ENCODE peak calls at places on chromosomes 3 and 15, in six cellular contexts. I is mucosa of descending colon; E is HCT116; T is right lobe of liver; R is CD8-positive, alpha-beta T cell; M is aorta. U is an unnamed sample. For H3K9me3, the result is how much of the 10 kb centered on the place peaks cover.

GRCh38 chr3:43017038-43017437 is 37.9 kb downstream of the GASK1A start:
- DNase-seq in I (no peak), E (no peak), T (no peak), R (peak), M (no peak), U (no peak)

GRCh38 chr15:95932676-95933075 is 397.8 kb upstream of the NR2F2 start:
- DNase-seq in I (no peak), E (peak), T (no peak), R (no peak), M (no peak), U (no peak)

GRCh38 chr3:126103121-126104027 is 19.4 kb upstream of the SLC41A3 start:
- DNase-seq in I (no peak), E (no peak), T (no peak), R (peak), M (no peak), U (peak)

GRCh38 chr3:160376681-160377080 is 22.3 kb downstream of the IFT80 start:
- DNase-seq in I (no peak), E (no peak), T (no peak), R (no peak), M (no peak), U (no peak)

GRCh38 chr15:89673162-89673506 is 6.0 kb downstream of the PLIN1 start:
- DNase-seq in I (no peak), E (peak), T (no peak), R (no peak), M (no peak), U (no peak)

GRCh38 chr15:37907136-37907535 is 27.3 kb upstream of the TMCO5A start:
- DNase-seq in I (no peak), E (peak), T (no peak), R (no peak), M (no peak), U (no peak)

GRCh38 chr3:104960579-104960978 is 406.1 kb upstream of the ALCAM start:
- DNase-seq in I (no peak), E (no peak), T (no peak), R (no peak), M (no peak), U (no peak)

GRCh38 chr3:53238051-53238850 is 17.6 kb downstream of the TKT start:
- DNase-seq in I (no peak), E (peak), T (peak), R (no peak), M (peak), U (no peak)

GRCh38 chr15:91593081-91593480 is 260.4 kb upstream of the SLCO3A1 start:
- DNase-seq in I (no peak), E (no peak), T (no peak), R (no peak), M (no peak), U (no peak)

GRCh38 chr3:66406186-66406585 is 94.6 kb downstream of the LRIG1 start:
- DNase-seq in I (no peak), E (no peak), T (peak), R (no peak), M (no peak), U (no peak)

GRCh38 chr3:187798531-187799520 is 53.6 kb upstream of the BCL6 start:
- DNase-seq in I (no peak), E (no peak), T (no peak), R (no peak), M (peak), U (no peak)

GRCh38 chr3:129878355-129878754 is 15.2 kb downstream of the TMCC1 start:
- DNase-seq in I (no peak), E (no peak), T (no peak), R (no peak), M (no peak), U (no peak)

GRCh38 chr15:65920825-65921309 is 51.6 kb downstream of the RAB11A start:
- DNase-seq in I (no peak), E (no peak), T (no peak), R (no peak), M (no peak), U (no peak)

GRCh38 chr3:142652826-142653292 is 56.7 kb downstream of the PLS1 start:
- DNase-seq in I (no peak), E (no peak), T (no peak), R (no peak), M (no peak), U (no peak)

GRCh38 chr15:30859091-30859874 is 44.4 kb upstream of the FAN1 start:
- DNase-seq in I (no peak), E (peak), T (no peak), R (no peak), M (no peak), U (no peak)

GRCh38 chr3:50154476-50154839 is 666 bp upstream of the SEMA3F start:
- DNase-seq in I (no peak), E (no peak), T (no peak), R (no peak), M (no peak), U (no peak)

GRCh38 chr3:31081031-31081662 is 186.7 kb upstream of the GADL1 start:
- DNase-seq in I (no peak), E (no peak), T (no peak), R (no peak), M (no peak), U (no peak)

GRCh38 chr15:92120082-92120481 is 266.6 kb downstream of the SLCO3A1 start:
- DNase-seq in I (no peak), E (no peak), T (no peak), R (no peak), M (no peak), U (no peak)

GRCh38 chr15:100592898-100593297 is 9.1 kb downstream of the LINS1 start:
- DNase-seq in I (no peak), E (no peak), T (no peak), R (no peak), M (no peak), U (no peak)
- H3K9me3 ChIP-seq in I (under half), E (under half), T (under half), R (under half), M (under half), U (under half)

GRCh38 chr3:64902117-64902516 is 214.3 kb upstream of the ADAMTS9 start:
- DNase-seq in I (no peak), E (no peak), T (no peak), R (no peak), M (no peak), U (no peak)
- H3K9me3 ChIP-seq in I (under half), E (under half), T (under half), R (under half), M (under half), U (under half)

GRCh38 chr3:1406250-1406649 is 313.4 kb downstream of the CNTN6 start:
- DNase-seq in I (no peak), E (no peak), T (no peak), R (no peak), M (no peak), U (no peak)
- H3K9me3 ChIP-seq in I (under half), E (under half), T (under half), R (under half), M (under half), U (under half)

GRCh38 chr15:79919090-79919748 is 22.4 kb upstream of the MTHFS start:
- DNase-seq in I (no peak), E (no peak), T (no peak), R (no peak), M (no peak), U (no peak)
- H3K9me3 ChIP-seq in I (half or more), E (under half), T (under half), R (under half), M (under half), U (under half)

DNA sequence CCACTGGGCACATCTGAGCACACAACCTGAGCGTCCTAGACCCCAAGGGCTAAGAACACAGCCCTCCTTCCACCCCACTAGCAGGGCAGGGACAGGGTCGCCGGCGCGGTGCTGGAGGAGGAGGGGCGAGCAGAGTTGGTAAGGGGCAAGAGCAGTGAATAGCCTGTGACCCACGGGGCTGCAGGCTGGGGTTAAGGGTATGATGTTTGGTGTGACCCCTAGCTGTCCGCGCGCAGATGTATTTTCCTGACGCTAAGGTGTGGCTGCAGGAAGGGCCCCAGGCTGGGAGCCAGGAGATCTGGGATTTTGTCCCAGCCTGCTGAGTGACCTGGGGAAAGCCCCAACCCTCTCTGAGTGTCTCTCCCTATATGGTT is 1.3 kb upstream of the C15orf39 start:
- DNase-seq in I (no peak), E (no peak), T (no peak), R (no peak), M (no peak), U (no peak)
- H3K9me3 ChIP-seq in I (under half), E (under half), T (under half), R (under half), M (under half), U (under half)

DNA sequence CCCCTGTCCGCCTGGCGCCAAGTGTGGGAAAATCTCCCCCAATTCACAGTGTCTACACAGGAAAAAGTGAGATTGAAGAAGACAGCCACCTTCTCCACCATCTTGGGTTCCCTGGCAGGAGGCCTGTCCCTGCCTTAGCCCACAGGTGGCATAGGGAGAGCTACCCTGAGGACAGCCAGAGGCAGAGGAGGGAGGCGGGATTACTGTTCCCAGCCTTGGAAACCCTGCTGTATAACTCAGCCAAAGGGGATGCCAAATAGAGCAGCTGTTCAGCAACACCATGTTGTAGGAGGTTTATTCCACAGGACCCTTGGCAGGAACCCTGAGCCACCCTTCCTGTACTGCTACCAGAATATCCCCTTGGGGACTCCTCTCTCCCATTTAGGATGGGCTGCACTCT is 54.8 kb downstream of the PAK2 start:
- DNase-seq in I (no peak), E (no peak), T (no peak), R (no peak), M (no peak), U (no peak)
- H3K9me3 ChIP-seq in I (under half), E (under half), T (under half), R (under half), M (under half), U (under half)

DNA sequence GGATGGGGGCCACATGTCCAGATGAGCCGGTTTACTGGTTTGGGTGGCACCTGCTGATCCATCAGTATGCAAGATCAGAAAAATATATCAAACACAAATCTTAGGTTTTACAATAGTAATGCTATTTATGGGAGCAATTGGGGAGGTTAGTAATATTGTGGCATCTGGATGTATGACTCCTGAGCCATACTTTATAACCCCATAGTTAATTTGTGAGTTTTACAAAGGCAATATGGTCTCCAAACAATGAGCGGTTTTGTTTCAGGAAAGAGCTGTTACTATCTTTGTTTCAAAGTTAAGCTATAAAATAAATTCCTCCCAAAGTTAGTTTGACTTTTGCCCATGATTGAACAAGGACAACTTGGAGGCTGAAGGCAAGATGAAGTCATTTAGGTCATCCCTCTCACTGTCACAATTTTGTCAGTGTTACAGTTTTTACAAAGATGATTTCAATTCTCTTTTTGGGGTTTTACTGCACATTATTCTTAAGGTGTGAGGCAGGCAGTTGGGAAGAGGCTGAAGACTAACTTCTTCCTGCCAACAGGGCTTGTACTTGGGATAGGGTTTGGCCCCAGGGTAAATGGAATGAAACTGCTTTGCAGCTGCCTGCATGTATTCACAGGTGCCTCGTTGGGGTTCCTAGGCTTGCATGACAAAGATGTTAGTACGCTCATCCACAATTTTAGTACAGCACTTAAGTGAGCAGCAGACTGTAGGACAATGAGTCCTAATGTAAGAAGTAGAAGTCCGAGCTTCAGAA is 296.6 kb upstream of the NDN start:
- DNase-seq in I (no peak), E (no peak), T (no peak), R (no peak), M (no peak), U (no peak)
- H3K9me3 ChIP-seq in I (under half), E (under half), T (under half), R (under half), M (under half), U (under half)